ENCODE peak calls at places on chromosomes 12 and 14, in five cellular contexts. Z is AML-193, A is EH, E is activated T-cell treated with anti-CD3 and anti-CD28 coated beads for 48 hours, T is astrocyte of the spinal cord. F is an unnamed sample.

GRCh38 chr12:10941916-10942607 is 3.0 kb upstream of the TAS2R14 start:
- DNase-seq in Z (no peak), A (no peak), E (no peak), T (no peak), F (no peak)

GRCh38 chr12:6772331-6772695 is at the start of gene LAG3:
- DNase-seq in Z (no peak), A (no peak), E (peak), T (no peak), F (no peak)

GRCh38 chr14:99554184-99554583 is 49.8 kb downstream of the CCDC85C start:
- DNase-seq in Z (no peak), A (no peak), E (no peak), T (no peak), F (no peak)

GRCh38 chr14:69792887-69793421 is 4.1 kb downstream of the SLC10A1 start:
- DNase-seq in Z (no peak), A (no peak), E (no peak), T (no peak), F (no peak)

GRCh38 chr14:54472291-54472690 is 16.5 kb downstream of the GMFB start:
- DNase-seq in Z (no peak), A (no peak), E (no peak), T (no peak), F (no peak)

GRCh38 chr12:15928345-15928744 is 17.2 kb downstream of the DERA start:
- DNase-seq in Z (no peak), A (peak), E (no peak), T (peak), F (no peak)

GRCh38 chr12:15590180-15590826 is 198.9 kb downstream of the EPS8 start:
- DNase-seq in Z (peak), A (peak), E (peak), T (peak), F (peak)

GRCh38 chr14:69138189-69138535 is 14.8 kb downstream of the DCAF5 start:
- DNase-seq in Z (no peak), A (peak), E (no peak), T (peak), F (peak)

GRCh38 chr14:103910984-103911383 is 17.3 kb upstream of the TDRD9 start:
- DNase-seq in Z (no peak), A (no peak), E (no peak), T (no peak), F (no peak)

GRCh38 chr14:61178226-61179060 is 102.7 kb downstream of the TMEM30B start:
- DNase-seq in Z (no peak), A (peak), E (peak), T (peak), F (no peak)

GRCh38 chr12:124078800-124079199 is 105.8 kb downstream of the ZNF664 start:
- DNase-seq in Z (no peak), A (no peak), E (no peak), T (no peak), F (no peak)

GRCh38 chr12:913919-914718 is 35.4 kb downstream of the RAD52 start:
- DNase-seq in Z (no peak), A (peak), E (no peak), T (peak), F (peak)